ENCODE peak calls at places on chromosomes 16 and 17, in six cellular contexts. One of them, this sample, is unnamed.

GRCh38 chr16:81861503-81861902 is 82.4 kb downstream of the PLCG2 start:
- DNase-seq in colonic mucosa: no peak
- DNase-seq in dermis microvascular lymphatic vessel endothelial cell: peak
- DNase-seq in WTC11: no peak
- DNase-seq in neuronal stem cell: no peak
- DNase-seq in myocyte: peak
- DNase-seq in this sample: no peak

GRCh38 chr16:23408242-23409201 is 44.5 kb downstream of the COG7 start:
- DNase-seq in colonic mucosa: peak
- DNase-seq in dermis microvascular lymphatic vessel endothelial cell: peak
- DNase-seq in WTC11: no peak
- DNase-seq in neuronal stem cell: peak
- DNase-seq in myocyte: peak
- DNase-seq in this sample: peak

GRCh38 chr17:38852771-38853291 is 690 bp downstream of the RPL23 start:
- DNase-seq in colonic mucosa: no peak
- DNase-seq in dermis microvascular lymphatic vessel endothelial cell: peak
- DNase-seq in WTC11: no peak
- DNase-seq in neuronal stem cell: no peak
- DNase-seq in myocyte: peak
- DNase-seq in this sample: no peak

GRCh38 chr16:89198417-89199240 is 1.7 kb downstream of the SLC22A31 start:
- DNase-seq in colonic mucosa: no peak
- DNase-seq in dermis microvascular lymphatic vessel endothelial cell: no peak
- DNase-seq in WTC11: no peak
- DNase-seq in neuronal stem cell: no peak
- DNase-seq in myocyte: peak
- DNase-seq in this sample: no peak

GRCh38 chr17:72125226-72125651 is 4.4 kb downstream of the SOX9 start:
- DNase-seq in colonic mucosa: peak
- DNase-seq in dermis microvascular lymphatic vessel endothelial cell: no peak
- DNase-seq in WTC11: peak
- DNase-seq in neuronal stem cell: no peak
- DNase-seq in myocyte: no peak
- DNase-seq in this sample: no peak

GRCh38 chr16:66983033-66983432 is 5.4 kb upstream of the CES4A start:
- DNase-seq in colonic mucosa: no peak
- DNase-seq in dermis microvascular lymphatic vessel endothelial cell: no peak
- DNase-seq in WTC11: no peak
- DNase-seq in neuronal stem cell: no peak
- DNase-seq in myocyte: no peak
- DNase-seq in this sample: no peak

GRCh38 chr17:66240630-66241029 is 11.4 kb upstream of the APOH start:
- DNase-seq in colonic mucosa: no peak
- DNase-seq in dermis microvascular lymphatic vessel endothelial cell: peak
- DNase-seq in WTC11: no peak
- DNase-seq in neuronal stem cell: no peak
- DNase-seq in myocyte: no peak
- DNase-seq in this sample: no peak

GRCh38 chr17:7479389-7480192 is at the start of gene ZBTB4:
- DNase-seq in colonic mucosa: peak
- DNase-seq in dermis microvascular lymphatic vessel endothelial cell: peak
- DNase-seq in WTC11: peak
- DNase-seq in neuronal stem cell: peak
- DNase-seq in myocyte: peak
- DNase-seq in this sample: peak

GRCh38 chr17:42618442-42619150 is 9.1 kb downstream of the TUBG1 start:
- DNase-seq in colonic mucosa: peak
- DNase-seq in dermis microvascular lymphatic vessel endothelial cell: peak
- DNase-seq in WTC11: peak
- DNase-seq in neuronal stem cell: no peak
- DNase-seq in myocyte: peak
- DNase-seq in this sample: no peak

GRCh38 chr17:82160081-82160480 is 52.6 kb downstream of the CCDC57 start:
- DNase-seq in colonic mucosa: no peak
- DNase-seq in dermis microvascular lymphatic vessel endothelial cell: peak
- DNase-seq in WTC11: no peak
- DNase-seq in neuronal stem cell: no peak
- DNase-seq in myocyte: peak
- DNase-seq in this sample: no peak

GRCh38 chr16:57592591-57593003 is 35.8 kb upstream of the ADGRG1 start:
- DNase-seq in colonic mucosa: no peak
- DNase-seq in dermis microvascular lymphatic vessel endothelial cell: no peak
- DNase-seq in WTC11: no peak
- DNase-seq in neuronal stem cell: no peak
- DNase-seq in myocyte: peak
- DNase-seq in this sample: no peak

GRCh38 chr16:3021449-3022207 is 1.5 kb downstream of the TNFRSF12A start:
- DNase-seq in colonic mucosa: peak
- DNase-seq in dermis microvascular lymphatic vessel endothelial cell: peak
- DNase-seq in WTC11: peak
- DNase-seq in neuronal stem cell: peak
- DNase-seq in myocyte: peak
- DNase-seq in this sample: peak

GRCh38 chr17:5078106-5079028 is at the start of gene ZFP3:
- DNase-seq in colonic mucosa: peak
- DNase-seq in dermis microvascular lymphatic vessel endothelial cell: peak
- DNase-seq in WTC11: peak
- DNase-seq in neuronal stem cell: no peak
- DNase-seq in myocyte: peak
- DNase-seq in this sample: peak

GRCh38 chr17:70552230-70552981 is 383.1 kb downstream of the KCNJ2 start:
- DNase-seq in colonic mucosa: no peak
- DNase-seq in dermis microvascular lymphatic vessel endothelial cell: peak
- DNase-seq in WTC11: no peak
- DNase-seq in neuronal stem cell: peak
- DNase-seq in myocyte: peak
- DNase-seq in this sample: no peak

GRCh38 chr17:51228177-51228576 is 31.7 kb downstream of the MBTD1 start:
- DNase-seq in colonic mucosa: no peak
- DNase-seq in dermis microvascular lymphatic vessel endothelial cell: no peak
- DNase-seq in WTC11: no peak
- DNase-seq in neuronal stem cell: no peak
- DNase-seq in myocyte: peak
- DNase-seq in this sample: no peak

GRCh38 chr17:77555741-77556291 is 402.7 kb upstream of the TNRC6C start:
- DNase-seq in colonic mucosa: peak
- DNase-seq in dermis microvascular lymphatic vessel endothelial cell: peak
- DNase-seq in WTC11: no peak
- DNase-seq in neuronal stem cell: no peak
- DNase-seq in myocyte: no peak
- DNase-seq in this sample: no peak

GRCh38 chr16:20300312-20301097 is 26.8 kb downstream of the GP2 start:
- DNase-seq in colonic mucosa: peak
- DNase-seq in dermis microvascular lymphatic vessel endothelial cell: peak
- DNase-seq in WTC11: peak
- DNase-seq in neuronal stem cell: peak
- DNase-seq in myocyte: peak
- DNase-seq in this sample: peak

GRCh38 chr17:42287305-42288077 is 807 bp upstream of the STAT5A start:
- DNase-seq in colonic mucosa: peak
- DNase-seq in dermis microvascular lymphatic vessel endothelial cell: peak
- DNase-seq in WTC11: no peak
- DNase-seq in neuronal stem cell: no peak
- DNase-seq in myocyte: peak
- DNase-seq in this sample: no peak

GRCh38 chr16:62256406-62256805 is 220.2 kb upstream of the CDH8 start:
- DNase-seq in colonic mucosa: no peak
- DNase-seq in dermis microvascular lymphatic vessel endothelial cell: no peak
- DNase-seq in WTC11: no peak
- DNase-seq in neuronal stem cell: no peak
- DNase-seq in myocyte: no peak
- DNase-seq in this sample: no peak

GRCh38 chr17:81553018-81553615 is 964 bp upstream of the FAAP100 start:
- DNase-seq in colonic mucosa: peak
- DNase-seq in dermis microvascular lymphatic vessel endothelial cell: peak
- DNase-seq in WTC11: peak
- DNase-seq in neuronal stem cell: peak
- DNase-seq in myocyte: peak
- DNase-seq in this sample: peak

GRCh38 chr16:17469011-17469741 is 1.6 kb downstream of the XYLT1 start:
- DNase-seq in colonic mucosa: peak
- DNase-seq in dermis microvascular lymphatic vessel endothelial cell: no peak
- DNase-seq in WTC11: no peak
- DNase-seq in neuronal stem cell: no peak
- DNase-seq in myocyte: peak
- DNase-seq in this sample: peak

GRCh38 chr17:71192039-71192555 is 928.7 kb upstream of the SOX9 start:
- DNase-seq in colonic mucosa: no peak
- DNase-seq in dermis microvascular lymphatic vessel endothelial cell: no peak
- DNase-seq in WTC11: no peak
- DNase-seq in neuronal stem cell: no peak
- DNase-seq in myocyte: no peak
- DNase-seq in this sample: no peak

GRCh38 chr17:40448639-40449261 is 5.5 kb downstream of the IGFBP4 start:
- DNase-seq in colonic mucosa: peak
- DNase-seq in dermis microvascular lymphatic vessel endothelial cell: peak
- DNase-seq in WTC11: no peak
- DNase-seq in neuronal stem cell: no peak
- DNase-seq in myocyte: no peak
- DNase-seq in this sample: no peak

GRCh38 chr16:68382296-68382718 is 66.0 kb downstream of the SMPD3 start:
- DNase-seq in colonic mucosa: peak
- DNase-seq in dermis microvascular lymphatic vessel endothelial cell: no peak
- DNase-seq in WTC11: peak
- DNase-seq in neuronal stem cell: no peak
- DNase-seq in myocyte: no peak
- DNase-seq in this sample: no peak

GRCh38 chr17:74712756-74713155 is at the start of gene CD300LF:
- DNase-seq in colonic mucosa: peak
- DNase-seq in dermis microvascular lymphatic vessel endothelial cell: no peak
- DNase-seq in WTC11: no peak
- DNase-seq in neuronal stem cell: no peak
- DNase-seq in myocyte: no peak
- DNase-seq in this sample: no peak

GRCh38 chr16:71846443-71846842 is 667 bp downstream of the ATXN1L start:
- DNase-seq in colonic mucosa: no peak
- DNase-seq in dermis microvascular lymphatic vessel endothelial cell: peak
- DNase-seq in WTC11: peak
- DNase-seq in neuronal stem cell: no peak
- DNase-seq in myocyte: peak
- DNase-seq in this sample: no peak

GRCh38 chr17:12665263-12666210 is at the start of gene MYOCD:
- DNase-seq in colonic mucosa: peak
- DNase-seq in dermis microvascular lymphatic vessel endothelial cell: peak
- DNase-seq in WTC11: peak
- DNase-seq in neuronal stem cell: peak
- DNase-seq in myocyte: peak
- DNase-seq in this sample: peak

GRCh38 chr16:55436587-55436986 is 42.4 kb upstream of the MMP2 start:
- DNase-seq in colonic mucosa: no peak
- DNase-seq in dermis microvascular lymphatic vessel endothelial cell: no peak
- DNase-seq in WTC11: no peak
- DNase-seq in neuronal stem cell: no peak
- DNase-seq in myocyte: no peak
- DNase-seq in this sample: no peak

GRCh38 chr16:1183235-1183907 is 30.5 kb downstream of the CACNA1H start:
- DNase-seq in colonic mucosa: peak
- DNase-seq in dermis microvascular lymphatic vessel endothelial cell: peak
- DNase-seq in WTC11: peak
- DNase-seq in neuronal stem cell: no peak
- DNase-seq in myocyte: peak
- DNase-seq in this sample: peak

GRCh38 chr17:1056761-1057160 is 59.8 kb downstream of the TIMM22 start:
- DNase-seq in colonic mucosa: no peak
- DNase-seq in dermis microvascular lymphatic vessel endothelial cell: no peak
- DNase-seq in WTC11: no peak
- DNase-seq in neuronal stem cell: no peak
- DNase-seq in myocyte: no peak
- DNase-seq in this sample: no peak

GRCh38 chr16:14011846-14012245 is 59.3 kb upstream of the MRTFB start:
- DNase-seq in colonic mucosa: no peak
- DNase-seq in dermis microvascular lymphatic vessel endothelial cell: no peak
- DNase-seq in WTC11: no peak
- DNase-seq in neuronal stem cell: no peak
- DNase-seq in myocyte: no peak
- DNase-seq in this sample: no peak

GRCh38 chr16:30660424-30661251 is 2.4 kb downstream of the FBRS start:
- DNase-seq in colonic mucosa: peak
- DNase-seq in dermis microvascular lymphatic vessel endothelial cell: peak
- DNase-seq in WTC11: no peak
- DNase-seq in neuronal stem cell: no peak
- DNase-seq in myocyte: no peak
- DNase-seq in this sample: no peak

GRCh38 chr16:57977418-57978069 is 6.6 kb upstream of the CNGB1 start:
- DNase-seq in colonic mucosa: no peak
- DNase-seq in dermis microvascular lymphatic vessel endothelial cell: no peak
- DNase-seq in WTC11: peak
- DNase-seq in neuronal stem cell: no peak
- DNase-seq in myocyte: no peak
- DNase-seq in this sample: no peak

GRCh38 chr17:71084219-71084618 is 914.9 kb downstream of the KCNJ2 start:
- DNase-seq in colonic mucosa: peak
- DNase-seq in dermis microvascular lymphatic vessel endothelial cell: no peak
- DNase-seq in WTC11: peak
- DNase-seq in neuronal stem cell: peak
- DNase-seq in myocyte: peak
- DNase-seq in this sample: peak

GRCh38 chr17:59331929-59332889 is 754 bp downstream of the YPEL2 start:
- DNase-seq in colonic mucosa: peak
- DNase-seq in dermis microvascular lymphatic vessel endothelial cell: peak
- DNase-seq in WTC11: peak
- DNase-seq in neuronal stem cell: peak
- DNase-seq in myocyte: peak
- DNase-seq in this sample: peak

GRCh38 chr16:67546761-67547422 is 15.4 kb upstream of the CTCF start:
- DNase-seq in colonic mucosa: peak
- DNase-seq in dermis microvascular lymphatic vessel endothelial cell: peak
- DNase-seq in WTC11: peak
- DNase-seq in neuronal stem cell: peak
- DNase-seq in myocyte: peak
- DNase-seq in this sample: peak

GRCh38 chr17:82734987-82735866 is at the start of gene FN3K:
- DNase-seq in colonic mucosa: peak
- DNase-seq in dermis microvascular lymphatic vessel endothelial cell: peak
- DNase-seq in WTC11: peak
- DNase-seq in neuronal stem cell: peak
- DNase-seq in myocyte: peak
- DNase-seq in this sample: peak

This sample was measured in glutamatergic neuron.